ENCODE peak calls at places on chromosomes 12 and 14, in seven cellular contexts. B is kidney epithelial cell, A is fibroblast of villous mesenchyme, P is fibroblast of lung, O is foreskin fibroblast, M is psoas muscle, Y is AG10803. K is an unnamed sample.

GRCh38 chr14:96592591-96593388 is 90.6 kb downstream of the PAPOLA start:
- DNase-seq in B (no peak), A (peak), P (peak), O (peak), M (peak), Y (peak), K (no peak)

GRCh38 chr14:32217301-32217700 is 14.2 kb upstream of the RNU6-8 start:
- DNase-seq in B (no peak), A (no peak), P (no peak), O (no peak), M (no peak), Y (no peak), K (no peak)

GRCh38 chr14:58177125-58177524 is 22.8 kb upstream of the ACTR10 start:
- DNase-seq in B (no peak), A (no peak), P (no peak), O (no peak), M (no peak), Y (no peak), K (no peak)

GRCh38 chr12:107477946-107478610 is 207.5 kb upstream of the PWP1 start:
- DNase-seq in B (peak), A (no peak), P (no peak), O (peak), M (no peak), Y (no peak), K (no peak)

GRCh38 chr14:55151601-55152000 is 22.5 kb downstream of the LGALS3 start:
- DNase-seq in B (no peak), A (no peak), P (no peak), O (no peak), M (no peak), Y (peak), K (no peak)

GRCh38 chr12:650983-651382 is 12.3 kb downstream of the NINJ2 start:
- DNase-seq in B (no peak), A (no peak), P (no peak), O (no peak), M (no peak), Y (no peak), K (no peak)

GRCh38 chr12:58933068-58933681 is 12.9 kb upstream of the LRIG3 start:
- DNase-seq in B (no peak), A (no peak), P (no peak), O (no peak), M (no peak), Y (no peak), K (peak)

GRCh38 chr14:105367116-105368031 is 31.0 kb upstream of the TEX22 start:
- DNase-seq in B (no peak), A (no peak), P (no peak), O (no peak), M (no peak), Y (no peak), K (no peak)

GRCh38 chr12:38934078-38934584 is 28.7 kb upstream of the CPNE8 start:
- DNase-seq in B (no peak), A (no peak), P (no peak), O (no peak), M (no peak), Y (no peak), K (no peak)

GRCh38 chr12:90098132-90098779 is 389.6 kb upstream of the ATP2B1 start:
- DNase-seq in B (no peak), A (no peak), P (peak), O (no peak), M (no peak), Y (no peak), K (peak)

GRCh38 chr14:103803661-103804060 is 43.7 kb downstream of the PPP1R13B start:
- DNase-seq in B (no peak), A (peak), P (peak), O (peak), M (no peak), Y (peak), K (no peak)

GRCh38 chr12:90987520-90987919 is 17.3 kb downstream of the EPYC start:
- DNase-seq in B (no peak), A (no peak), P (no peak), O (no peak), M (no peak), Y (no peak), K (no peak)

GRCh38 chr12:23066095-23066494 is 441.1 kb downstream of the ETNK1 start:
- DNase-seq in B (no peak), A (peak), P (peak), O (no peak), M (no peak), Y (no peak), K (no peak)

GRCh38 chr12:107091381-107091780 is 2.0 kb downstream of the CRY1 start:
- DNase-seq in B (no peak), A (peak), P (peak), O (peak), M (no peak), Y (peak), K (peak)

GRCh38 chr12:70828391-70828790 is 92.1 kb downstream of the PTPRR start:
- DNase-seq in B (no peak), A (no peak), P (peak), O (peak), M (no peak), Y (peak), K (peak)

GRCh38 chr14:22794533-22794932 is 20.7 kb downstream of the SLC7A7 start:
- DNase-seq in B (no peak), A (no peak), P (no peak), O (no peak), M (no peak), Y (no peak), K (no peak)

GRCh38 chr14:51474854-51475253 is 176.9 kb upstream of the FRMD6 start:
- DNase-seq in B (no peak), A (no peak), P (no peak), O (no peak), M (no peak), Y (no peak), K (no peak)

GRCh38 chr14:56199095-56199975 is 81.1 kb downstream of the PELI2 start:
- DNase-seq in B (peak), A (peak), P (peak), O (peak), M (no peak), Y (peak), K (peak)

GRCh38 chr14:96861568-96862310 is 64.6 kb downstream of the VRK1 start:
- DNase-seq in B (no peak), A (no peak), P (no peak), O (no peak), M (no peak), Y (no peak), K (no peak)

GRCh38 chr14:100609331-100609870 is 22.2 kb upstream of the BEGAIN start:
- DNase-seq in B (no peak), A (no peak), P (no peak), O (no peak), M (no peak), Y (no peak), K (no peak)

GRCh38 chr12:26195641-26196423 is 459 bp downstream of the SSPN start:
- DNase-seq in B (no peak), A (peak), P (peak), O (peak), M (peak), Y (peak), K (no peak)

GRCh38 chr14:26773906-26774593 is 176.2 kb upstream of the NOVA1 start:
- DNase-seq in B (no peak), A (no peak), P (peak), O (no peak), M (no peak), Y (no peak), K (no peak)

GRCh38 chr12:39736406-39736805 is 116.8 kb upstream of the ABCD2 start:
- DNase-seq in B (no peak), A (no peak), P (no peak), O (no peak), M (no peak), Y (no peak), K (no peak)

GRCh38 chr12:123748661-123749060 is 13.4 kb upstream of the DNAH10 start:
- DNase-seq in B (peak), A (peak), P (peak), O (peak), M (no peak), Y (no peak), K (peak)

GRCh38 chr14:104974146-104974541 is 4.0 kb downstream of the AHNAK2 start:
- DNase-seq in B (no peak), A (no peak), P (no peak), O (no peak), M (no peak), Y (no peak), K (no peak)

GRCh38 chr12:118749656-118750055 is 231.7 kb upstream of the SRRM4 start:
- DNase-seq in B (no peak), A (no peak), P (no peak), O (no peak), M (no peak), Y (no peak), K (no peak)

GRCh38 chr12:46585854-46586621 is 213.5 kb upstream of the SLC38A2 start:
- DNase-seq in B (peak), A (peak), P (peak), O (peak), M (no peak), Y (peak), K (peak)

GRCh38 chr12:121595520-121595919 is 14.7 kb upstream of the KDM2B start:
- DNase-seq in B (no peak), A (no peak), P (no peak), O (no peak), M (no peak), Y (no peak), K (no peak)

GRCh38 chr12:92759634-92760268 is 57.0 kb downstream of the PLEKHG7 start:
- DNase-seq in B (peak), A (peak), P (peak), O (peak), M (no peak), Y (peak), K (peak)

GRCh38 chr12:124680863-124681778 is 113.7 kb upstream of the NCOR2 start:
- DNase-seq in B (no peak), A (peak), P (peak), O (peak), M (peak), Y (peak), K (peak)

GRCh38 chr12:49763006-49763591 is 21.7 kb downstream of the TMBIM6 start:
- DNase-seq in B (peak), A (peak), P (peak), O (peak), M (peak), Y (peak), K (no peak)

GRCh38 chr14:77071938-77072388 is 26.1 kb upstream of the CIPC start:
- DNase-seq in B (no peak), A (peak), P (peak), O (peak), M (no peak), Y (no peak), K (no peak)

GRCh38 chr12:84756961-84757360 is 155.6 kb downstream of the SLC6A15 start:
- DNase-seq in B (no peak), A (no peak), P (peak), O (peak), M (no peak), Y (peak), K (peak)

DNA sequence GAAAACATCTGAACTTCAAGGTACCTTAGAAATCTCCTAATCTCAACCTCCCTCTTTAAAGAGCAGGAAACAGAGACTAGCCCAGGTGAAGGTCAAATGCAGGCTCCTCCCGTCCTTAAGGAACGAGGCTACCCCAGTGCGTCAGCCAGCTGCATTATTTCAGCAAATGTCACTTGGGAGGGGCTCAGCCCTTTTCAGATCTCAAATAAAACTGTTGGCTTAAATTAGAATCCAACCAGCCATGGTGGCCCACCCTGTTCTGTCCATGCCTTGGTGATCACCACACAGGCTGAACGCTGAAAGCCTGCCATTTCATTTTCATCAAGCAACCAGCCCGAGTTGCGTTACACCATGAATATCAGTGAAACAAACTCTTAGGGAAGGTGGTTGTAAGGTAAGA is 6.9 kb downstream of the SYNE3 start:
- DNase-seq in B (no peak), A (no peak), P (no peak), O (no peak), M (no peak), Y (no peak), K (no peak)
- H3K4me3 ChIP-seq in B (no peak), A (no peak), P (no peak), O (no peak), M (no peak), Y (no peak), K (no peak)

GRCh38 chr12:3744216-3744883 is 8.6 kb downstream of the CRACR2A start:
- DNase-seq in B (no peak), A (no peak), P (no peak), O (no peak), M (no peak), Y (no peak), K (no peak)
- TF ChIP-seq CTCF in B (no peak), A (no peak), P (peak), O (no peak), M (no peak), Y (peak), K (no peak)

GRCh38 chr12:4276524-4277204 is 3.1 kb downstream of the CCND2 start:
- DNase-seq in B (peak), A (peak), P (peak), O (peak), M (peak), Y (peak), K (peak)
- H3K4me3 ChIP-seq in B (no peak), A (no peak), P (no peak), O (no peak), M (peak), Y (no peak), K (no peak)

GRCh38 chr14:93976477-93977057 is at the start of gene ASB2:
- DNase-seq in B (no peak), A (no peak), P (no peak), O (no peak), M (peak), Y (no peak), K (no peak)

GRCh38 chr14:93977171-93977570 is 801 bp upstream of the ASB2 start:
- DNase-seq in B (no peak), A (no peak), P (no peak), O (no peak), M (peak), Y (no peak), K (no peak)

GRCh38 chr14:93974299-93974698 is 2.1 kb downstream of the ASB2 start:
- DNase-seq in B (no peak), A (no peak), P (no peak), O (no peak), M (no peak), Y (no peak), K (no peak)

GRCh38 chr14:93974833-93975232 is 1.5 kb downstream of the ASB2 start:
- DNase-seq in B (no peak), A (no peak), P (no peak), O (no peak), M (peak), Y (no peak), K (no peak)

GRCh38 chr14:93975791-93976476 is 436 bp downstream of the ASB2 start:
- DNase-seq in B (no peak), A (no peak), P (no peak), O (no peak), M (peak), Y (no peak), K (no peak)
- TF ChIP-seq CTCF in B (no peak), A (no peak), P (no peak), O (no peak), M (peak), Y (no peak), K (no peak)